ENCODE peak calls at places on chromosomes 6 and 20, in seven cellular contexts. One of them, this sample, is unnamed.

GRCh38 chr20:18324596-18325089 is 36.3 kb downstream of the ZNF133 start:
- DNase-seq in transverse colon: no peak
- DNase-seq in sigmoid colon: no peak
- DNase-seq in stomach: no peak
- DNase-seq in HCT116: no peak
- DNase-seq in GM12892: no peak
- DNase-seq in breast epithelium: no peak
- DNase-seq in this sample: no peak

GRCh38 chr20:37624963-37625362 is 68.9 kb upstream of the CTNNBL1 start:
- DNase-seq in GM12892: no peak
- DNase-seq in breast epithelium: no peak
- DNase-seq in stomach: no peak
- DNase-seq in transverse colon: no peak
- DNase-seq in HCT116: no peak
- DNase-seq in sigmoid colon: no peak
- DNase-seq in this sample: no peak

GRCh38 chr6:65295812-65296211 is 411.2 kb downstream of the EYS start:
- DNase-seq in sigmoid colon: no peak
- DNase-seq in breast epithelium: no peak
- DNase-seq in transverse colon: no peak
- DNase-seq in HCT116: no peak
- DNase-seq in GM12892: no peak
- DNase-seq in stomach: no peak
- DNase-seq in this sample: no peak

GRCh38 chr6:27248783-27249182 is 1.3 kb downstream of the PRSS16 start:
- DNase-seq in transverse colon: no peak
- DNase-seq in GM12892: no peak
- DNase-seq in breast epithelium: no peak
- DNase-seq in sigmoid colon: no peak
- DNase-seq in stomach: no peak
- DNase-seq in HCT116: no peak
- DNase-seq in this sample: no peak

GRCh38 chr6:113137411-113137810 is 719.7 kb upstream of the MARCKS start:
- DNase-seq in HCT116: no peak
- DNase-seq in transverse colon: no peak
- DNase-seq in breast epithelium: no peak
- DNase-seq in stomach: no peak
- DNase-seq in GM12892: no peak
- DNase-seq in sigmoid colon: peak
- DNase-seq in this sample: peak

GRCh38 chr6:155447949-155448348 is 7.7 kb downstream of the NOX3 start:
- DNase-seq in GM12892: no peak
- DNase-seq in transverse colon: no peak
- DNase-seq in stomach: no peak
- DNase-seq in HCT116: no peak
- DNase-seq in breast epithelium: no peak
- DNase-seq in sigmoid colon: no peak
- DNase-seq in this sample: no peak

GRCh38 chr6:64984947-64985346 is 722.1 kb downstream of the EYS start:
- DNase-seq in breast epithelium: no peak
- DNase-seq in HCT116: no peak
- DNase-seq in GM12892: no peak
- DNase-seq in sigmoid colon: no peak
- DNase-seq in stomach: no peak
- DNase-seq in transverse colon: no peak
- DNase-seq in this sample: no peak

GRCh38 chr6:169398342-169399105 is 144.9 kb upstream of the THBS2 start:
- DNase-seq in GM12892: no peak
- DNase-seq in transverse colon: no peak
- DNase-seq in sigmoid colon: no peak
- DNase-seq in HCT116: no peak
- DNase-seq in stomach: no peak
- DNase-seq in breast epithelium: no peak
- DNase-seq in this sample: no peak

GRCh38 chr6:99415446-99415845 is 9.7 kb downstream of the PNISR start:
- DNase-seq in GM12892: no peak
- DNase-seq in HCT116: no peak
- DNase-seq in transverse colon: no peak
- DNase-seq in breast epithelium: no peak
- DNase-seq in sigmoid colon: no peak
- DNase-seq in stomach: no peak
- DNase-seq in this sample: no peak

GRCh38 chr20:47765715-47766594 is 19.3 kb downstream of the SULF2 start:
- DNase-seq in stomach: no peak
- DNase-seq in GM12892: no peak
- DNase-seq in breast epithelium: no peak
- DNase-seq in transverse colon: no peak
- DNase-seq in HCT116: no peak
- DNase-seq in sigmoid colon: no peak
- DNase-seq in this sample: no peak

GRCh38 chr20:60630609-60631008 is 621.5 kb upstream of the CDH4 start:
- DNase-seq in GM12892: no peak
- DNase-seq in breast epithelium: no peak
- DNase-seq in transverse colon: no peak
- DNase-seq in sigmoid colon: no peak
- DNase-seq in stomach: no peak
- DNase-seq in HCT116: no peak
- DNase-seq in this sample: no peak

GRCh38 chr6:34447915-34448314 is 18.0 kb upstream of the PACSIN1 start:
- DNase-seq in breast epithelium: no peak
- DNase-seq in stomach: no peak
- DNase-seq in HCT116: no peak
- DNase-seq in sigmoid colon: no peak
- DNase-seq in GM12892: no peak
- DNase-seq in transverse colon: peak
- DNase-seq in this sample: no peak

GRCh38 chr6:167870321-167870720 is 43.6 kb downstream of the AFDN start:
- DNase-seq in GM12892: no peak
- DNase-seq in transverse colon: peak
- DNase-seq in breast epithelium: no peak
- DNase-seq in sigmoid colon: no peak
- DNase-seq in HCT116: no peak
- DNase-seq in stomach: no peak
- DNase-seq in this sample: no peak

GRCh38 chr6:20652276-20652675 is 118.0 kb downstream of the CDKAL1 start:
- DNase-seq in transverse colon: no peak
- DNase-seq in breast epithelium: no peak
- DNase-seq in HCT116: no peak
- DNase-seq in sigmoid colon: no peak
- DNase-seq in stomach: no peak
- DNase-seq in GM12892: no peak
- DNase-seq in this sample: no peak

GRCh38 chr20:25039697-25040437 is 18.1 kb downstream of the ACSS1 start:
- DNase-seq in sigmoid colon: peak
- DNase-seq in HCT116: no peak
- DNase-seq in stomach: peak
- DNase-seq in GM12892: no peak
- DNase-seq in transverse colon: peak
- DNase-seq in breast epithelium: peak
- DNase-seq in this sample: peak

GRCh38 chr6:132734694-132735236 is 20.9 kb upstream of the VNN1 start:
- DNase-seq in HCT116: peak
- DNase-seq in sigmoid colon: no peak
- DNase-seq in breast epithelium: no peak
- DNase-seq in stomach: no peak
- DNase-seq in transverse colon: no peak
- DNase-seq in GM12892: no peak
- DNase-seq in this sample: no peak

GRCh38 chr20:2799688-2800589 is 488 bp downstream of the CPXM1 start:
- DNase-seq in GM12892: no peak
- DNase-seq in HCT116: no peak
- DNase-seq in breast epithelium: no peak
- DNase-seq in sigmoid colon: no peak
- DNase-seq in transverse colon: no peak
- DNase-seq in stomach: no peak
- DNase-seq in this sample: no peak

GRCh38 chr20:63441136-63441776 is 31.2 kb downstream of the KCNQ2 start:
- DNase-seq in HCT116: no peak
- DNase-seq in stomach: no peak
- DNase-seq in breast epithelium: no peak
- DNase-seq in GM12892: peak
- DNase-seq in transverse colon: no peak
- DNase-seq in sigmoid colon: no peak
- DNase-seq in this sample: no peak

GRCh38 chr6:105844275-105844848 is 241.8 kb upstream of the PRDM1 start:
- DNase-seq in breast epithelium: no peak
- DNase-seq in stomach: no peak
- DNase-seq in sigmoid colon: no peak
- DNase-seq in transverse colon: no peak
- DNase-seq in GM12892: no peak
- DNase-seq in HCT116: no peak
- DNase-seq in this sample: no peak

GRCh38 chr20:39081255-39081654 is 119.1 kb downstream of the DHX35 start:
- DNase-seq in HCT116: peak
- DNase-seq in GM12892: peak
- DNase-seq in stomach: peak
- DNase-seq in sigmoid colon: peak
- DNase-seq in transverse colon: peak
- DNase-seq in breast epithelium: peak
- DNase-seq in this sample: peak

GRCh38 chr20:57398231-57398821 is 7.1 kb downstream of the RBM38 start:
- DNase-seq in HCT116: no peak
- DNase-seq in GM12892: peak
- DNase-seq in breast epithelium: no peak
- DNase-seq in sigmoid colon: peak
- DNase-seq in stomach: peak
- DNase-seq in transverse colon: peak
- DNase-seq in this sample: peak

GRCh38 chr6:148441454-148441911 is 98.8 kb downstream of the SASH1 start:
- DNase-seq in GM12892: no peak
- DNase-seq in transverse colon: no peak
- DNase-seq in breast epithelium: no peak
- DNase-seq in sigmoid colon: no peak
- DNase-seq in HCT116: peak
- DNase-seq in stomach: no peak
- DNase-seq in this sample: no peak

GRCh38 chr6:101516553-101516952 is 123.0 kb downstream of the GRIK2 start:
- DNase-seq in transverse colon: no peak
- DNase-seq in breast epithelium: no peak
- DNase-seq in GM12892: no peak
- DNase-seq in stomach: no peak
- DNase-seq in sigmoid colon: no peak
- DNase-seq in HCT116: no peak
- DNase-seq in this sample: no peak

GRCh38 chr6:114286211-114286610 is 56.6 kb downstream of the HS3ST5 start:
- DNase-seq in sigmoid colon: no peak
- DNase-seq in stomach: no peak
- DNase-seq in transverse colon: no peak
- DNase-seq in GM12892: no peak
- DNase-seq in HCT116: no peak
- DNase-seq in breast epithelium: no peak
- DNase-seq in this sample: no peak

DNA sequence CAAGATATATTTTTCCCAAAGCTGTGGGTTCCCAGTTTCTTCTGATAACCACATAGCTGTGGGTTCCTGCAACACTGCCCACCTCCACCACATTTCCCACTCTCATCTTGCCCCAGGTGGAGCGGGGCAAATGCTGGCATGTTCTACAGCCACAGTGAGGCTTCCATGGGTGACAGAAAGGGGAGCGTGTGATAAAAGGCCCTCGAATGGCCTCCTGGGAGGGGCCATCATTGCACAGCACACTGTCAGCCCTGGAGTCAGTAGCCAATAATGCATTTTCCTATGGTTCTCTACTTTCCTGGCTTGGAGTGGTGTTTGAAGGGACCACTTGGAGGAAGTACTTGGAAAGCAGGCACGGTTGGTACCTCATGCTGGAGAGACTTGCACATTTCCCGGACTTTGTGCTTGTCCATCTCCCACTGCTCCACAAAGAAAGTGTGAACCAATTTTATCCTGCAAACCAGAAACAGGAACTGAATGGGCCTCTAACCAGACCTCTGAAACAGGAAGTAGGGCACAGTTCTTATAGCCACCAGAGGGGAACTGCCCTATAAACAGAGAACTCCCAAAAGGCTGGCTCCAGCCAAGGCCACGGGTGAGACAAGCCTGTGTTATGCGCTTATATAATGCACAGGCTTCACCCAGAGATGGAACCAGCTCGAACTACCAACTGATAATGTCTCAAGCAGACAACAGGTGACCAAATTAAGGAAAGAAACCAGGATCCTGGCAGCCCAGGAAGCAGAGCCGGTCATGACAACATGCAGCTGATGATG is 8.6 kb downstream of the MAP3K5 start:
- DNase-seq in transverse colon: no peak
- DNase-seq in GM12892: no peak
- DNase-seq in sigmoid colon: no peak
- DNase-seq in HCT116: no peak
- DNase-seq in stomach: no peak
- DNase-seq in breast epithelium: no peak
- DNase-seq in this sample: peak
- TF ChIP-seq POLR2A in transverse colon: no peak
- TF ChIP-seq POLR2A in GM12892: no peak
- TF ChIP-seq POLR2A in sigmoid colon: no peak
- TF ChIP-seq POLR2A in HCT116: no peak
- TF ChIP-seq POLR2A in stomach: no peak
- TF ChIP-seq POLR2A in breast epithelium: no peak
- TF ChIP-seq POLR2A in this sample: no peak

GRCh38 chr6:37260063-37260843 is 2.3 kb upstream of the TMEM217 start:
- DNase-seq in stomach: no peak
- DNase-seq in HCT116: no peak
- DNase-seq in GM12892: no peak
- DNase-seq in breast epithelium: no peak
- DNase-seq in sigmoid colon: no peak
- DNase-seq in transverse colon: no peak
- DNase-seq in this sample: no peak
- TF ChIP-seq POLR2AphosphoS5 in stomach: no peak
- TF ChIP-seq POLR2AphosphoS5 in HCT116: no peak
- TF ChIP-seq POLR2AphosphoS5 in GM12892: no peak
- TF ChIP-seq POLR2AphosphoS5 in breast epithelium: no peak
- TF ChIP-seq POLR2AphosphoS5 in sigmoid colon: no peak
- TF ChIP-seq POLR2AphosphoS5 in transverse colon: no peak
- TF ChIP-seq POLR2AphosphoS5 in this sample: no peak

DNA sequence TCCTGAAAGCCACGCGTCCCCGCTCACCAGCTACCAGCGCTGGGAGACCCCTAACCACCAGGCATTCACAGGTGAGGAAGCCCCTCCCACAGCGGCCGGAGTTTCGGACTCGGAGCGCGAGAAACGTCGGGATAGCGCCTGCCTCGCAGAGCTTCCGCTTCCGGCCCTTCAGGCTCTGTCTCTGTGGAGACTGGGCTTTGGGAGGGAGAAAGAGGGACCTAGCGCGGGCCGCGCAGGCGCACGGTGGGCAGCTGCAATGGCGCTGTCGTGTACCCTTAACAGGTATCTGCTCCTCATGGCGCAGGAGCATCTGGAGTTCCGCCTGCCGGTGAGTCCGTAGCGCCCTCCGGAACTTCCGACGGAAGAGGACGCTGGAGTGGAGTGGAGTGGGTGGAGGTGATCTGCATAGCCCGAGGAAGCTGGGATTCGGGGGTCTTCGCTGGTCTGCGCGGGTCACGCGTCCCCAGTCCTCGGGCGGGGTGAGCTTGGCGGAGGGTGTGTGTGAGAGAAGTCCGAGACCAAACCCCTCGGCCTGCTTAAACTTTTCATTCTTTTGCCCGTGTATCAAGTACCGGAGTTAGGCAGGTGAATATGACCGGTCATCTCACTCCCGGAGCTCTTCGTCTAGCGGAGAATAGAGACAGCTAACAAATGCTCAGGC is at the start of gene TRMT11:
- DNase-seq in transverse colon: peak
- DNase-seq in GM12892: peak
- DNase-seq in stomach: peak
- DNase-seq in sigmoid colon: peak
- DNase-seq in HCT116: peak
- DNase-seq in breast epithelium: peak
- DNase-seq in this sample: peak
- TF ChIP-seq POLR2A in transverse colon: peak
- TF ChIP-seq POLR2A in GM12892: peak
- TF ChIP-seq POLR2A in stomach: no peak
- TF ChIP-seq POLR2A in sigmoid colon: peak
- TF ChIP-seq POLR2A in HCT116: peak
- TF ChIP-seq POLR2A in breast epithelium: peak
- TF ChIP-seq POLR2A in this sample: no peak

GRCh38 chr20:22080985-22081384 is 375.5 kb downstream of the PAX1 start:
- DNase-seq in transverse colon: no peak
- DNase-seq in stomach: no peak
- DNase-seq in breast epithelium: no peak
- DNase-seq in sigmoid colon: no peak
- DNase-seq in HCT116: no peak
- DNase-seq in GM12892: no peak
- DNase-seq in this sample: no peak
- TF ChIP-seq POLR2AphosphoS5 in transverse colon: no peak
- TF ChIP-seq POLR2AphosphoS5 in stomach: no peak
- TF ChIP-seq POLR2AphosphoS5 in breast epithelium: no peak
- TF ChIP-seq POLR2AphosphoS5 in sigmoid colon: no peak
- TF ChIP-seq POLR2AphosphoS5 in HCT116: no peak
- TF ChIP-seq POLR2AphosphoS5 in GM12892: no peak
- TF ChIP-seq POLR2AphosphoS5 in this sample: no peak

This sample was measured in spleen.